ENCODE peak calls at places on chromosomes 12 and 14, in eight cellular contexts. A is ascending aorta, Q is neural progenitor cell, C is B cell, I is WTC11, X is GM12865, H is fibroblast of pulmonary artery, K is BJ. G is an unnamed sample.

GRCh38 chr14:58048219-58048618 is 103.8 kb downstream of the ARMH4 start:
- DNase-seq in A (no peak), X (no peak), K (no peak), H (no peak), Q (no peak), I (no peak), C (no peak), G (no peak)

GRCh38 chr14:94173471-94173884 is 644 bp upstream of the PPP4R4 start:
- DNase-seq in I (peak), H (no peak), X (no peak), Q (no peak), C (no peak), K (no peak), A (no peak), G (no peak)

GRCh38 chr14:103551338-103551762 is 11.1 kb downstream of the BAG5 start:
- DNase-seq in Q (no peak), H (no peak), C (no peak), X (no peak), K (no peak), I (no peak), A (peak), G (no peak)

GRCh38 chr12:54038760-54039414 is 6.0 kb downstream of the HOXC5 start:
- DNase-seq in I (no peak), A (no peak), X (no peak), C (no peak), Q (peak), H (no peak), K (no peak), G (peak)

GRCh38 chr12:3604750-3605638 is 114.0 kb downstream of the PRMT8 start:
- DNase-seq in A (no peak), H (peak), C (no peak), K (no peak), I (peak), X (no peak), Q (peak), G (peak)

GRCh38 chr12:12704593-12705230 is 8.7 kb upstream of the GPR19 start:
- DNase-seq in K (peak), X (peak), H (peak), Q (peak), A (no peak), I (peak), C (peak), G (peak)

GRCh38 chr12:113837059-113837458 is 129.1 kb downstream of the RBM19 start:
- DNase-seq in X (no peak), H (peak), I (no peak), Q (no peak), K (no peak), A (no peak), C (no peak), G (no peak)

GRCh38 chr14:100146548-100147091 is 12.8 kb downstream of the DEGS2 start:
- DNase-seq in X (no peak), I (no peak), H (no peak), Q (no peak), C (no peak), A (no peak), K (no peak), G (no peak)

GRCh38 chr14:32038876-32039275 is 38.2 kb upstream of the ARHGAP5 start:
- DNase-seq in X (no peak), Q (no peak), K (no peak), I (no peak), H (no peak), A (no peak), C (no peak), G (peak)

GRCh38 chr14:70555890-70556289 is 21.1 kb upstream of the ADAM20 start:
- DNase-seq in Q (no peak), H (peak), A (no peak), I (peak), K (peak), X (no peak), C (no peak), G (no peak)

GRCh38 chr14:72614365-72614764 is 279.5 kb downstream of the DPF3 start:
- DNase-seq in Q (no peak), K (no peak), X (no peak), A (no peak), H (no peak), C (no peak), I (no peak), G (no peak)

GRCh38 chr12:108635201-108635996 is 1.7 kb upstream of the SELPLG start:
- DNase-seq in Q (peak), C (peak), A (no peak), I (no peak), X (peak), H (no peak), K (no peak), G (no peak)

GRCh38 chr12:8544295-8544694 is 3.6 kb upstream of the CLEC4E start:
- DNase-seq in I (peak), A (no peak), X (peak), H (peak), K (peak), Q (peak), C (peak), G (peak)

DNA sequence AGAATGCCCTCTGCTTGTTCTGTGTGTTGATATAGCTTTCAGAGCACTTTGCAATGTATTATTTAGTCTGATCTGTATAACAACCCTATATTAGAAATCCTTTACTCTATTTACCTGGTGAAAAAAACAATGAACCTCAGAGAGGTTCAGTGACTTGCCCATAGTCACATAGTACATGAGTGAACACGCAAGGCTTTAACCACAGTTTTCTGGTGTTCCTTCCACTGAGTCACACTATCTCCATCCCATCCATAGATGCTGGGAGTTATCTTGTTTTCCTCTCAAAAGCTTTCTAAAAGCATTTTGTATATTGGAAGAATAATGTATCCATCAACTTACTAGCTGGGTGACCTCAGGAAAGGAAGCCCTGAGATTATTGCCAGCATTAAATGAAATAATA is 104.5 kb downstream of the NT5DC3 start:
- DNase-seq in H (no peak), Q (no peak), I (no peak), K (no peak), X (no peak), C (no peak), A (no peak), G (no peak)
- TF ChIP-seq CTCF in H (no peak), Q (no peak), I (no peak), K (no peak), X (no peak), C (no peak), A (no peak), G (no peak)

DNA sequence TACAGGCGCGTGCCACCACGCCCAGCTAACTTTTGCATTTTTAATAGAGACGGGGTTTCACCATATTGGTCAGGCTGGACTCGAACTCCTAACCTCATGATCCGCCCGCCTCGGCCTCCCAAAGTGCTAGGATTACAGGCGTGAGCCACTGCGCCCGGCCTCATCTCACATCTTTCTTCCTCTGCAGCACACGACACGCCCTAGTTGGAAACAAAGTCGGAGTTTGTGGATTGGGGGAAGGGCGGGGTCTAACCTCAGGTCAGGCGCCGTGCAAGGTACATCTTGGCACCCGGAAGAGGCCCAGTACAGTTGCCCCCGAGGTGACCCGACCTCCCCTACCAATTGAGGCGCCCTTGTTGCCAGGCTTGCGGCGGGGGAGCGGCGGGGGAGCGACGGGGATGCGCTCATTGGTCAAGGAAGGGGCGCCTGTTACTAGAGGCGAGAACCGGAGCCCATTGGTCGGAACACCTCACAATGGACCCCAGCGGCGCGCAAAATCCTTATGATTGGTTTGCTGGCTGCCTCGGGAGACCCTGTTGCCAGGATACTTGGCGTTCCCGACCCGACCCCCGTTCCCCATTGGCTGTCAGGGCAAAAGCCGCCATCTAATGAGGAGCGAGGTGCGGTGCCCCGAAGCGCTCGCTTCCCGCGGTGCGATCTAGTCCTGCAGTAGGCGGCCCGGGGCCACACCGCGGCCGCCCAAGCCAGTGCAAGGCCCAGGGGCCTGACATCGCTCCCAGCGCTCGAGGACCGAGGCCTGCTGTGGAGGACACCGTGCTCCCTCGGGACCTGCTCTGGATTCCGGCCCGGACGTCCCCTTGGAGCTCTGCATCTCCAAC is at the start of gene REC8:
- DNase-seq in A (peak), I (peak), X (peak), K (no peak), Q (peak), C (peak), H (peak), G (no peak)
- TF ChIP-seq CTCF in A (no peak), I (no peak), X (no peak), K (no peak), Q (no peak), C (no peak), H (no peak), G (no peak)

GRCh38 chr12:1698638-1699214 is 7.9 kb downstream of the ADIPOR2 start:
- DNase-seq in A (no peak), C (no peak), I (no peak), X (no peak), H (no peak), K (no peak), Q (no peak), G (no peak)
- TF ChIP-seq CTCF in A (no peak), C (no peak), I (no peak), X (no peak), H (no peak), K (no peak), Q (no peak), G (no peak)

GRCh38 chr12:63206494-63206893 is 55.5 kb upstream of the AVPR1A start:
- DNase-seq in H (no peak), Q (no peak), X (no peak), A (no peak), I (no peak), C (no peak), K (no peak), G (no peak)

GRCh38 chr12:63208956-63209355 is 58.0 kb upstream of the AVPR1A start:
- DNase-seq in C (no peak), I (no peak), K (no peak), H (no peak), Q (no peak), X (no peak), A (no peak), G (no peak)

GRCh38 chr12:63206908-63207307 is 55.9 kb upstream of the AVPR1A start:
- DNase-seq in C (no peak), K (no peak), Q (no peak), H (no peak), X (no peak), A (no peak), I (no peak), G (peak)

GRCh38 chr12:63212316-63212715 is 61.3 kb upstream of the AVPR1A start:
- DNase-seq in C (no peak), H (no peak), K (no peak), I (no peak), A (no peak), X (no peak), Q (no peak), G (no peak)
- TF ChIP-seq CTCF in C (no peak), H (no peak), K (no peak), I (no peak), A (no peak), X (no peak), Q (no peak), G (no peak)

GRCh38 chr12:131913666-131914065 is 15.4 kb upstream of the PUS1 start:
- DNase-seq in X (no peak), C (no peak), I (no peak), Q (no peak), K (no peak), A (no peak), H (no peak), G (no peak)

GRCh38 chr12:131914179-131914702 is 14.8 kb upstream of the PUS1 start:
- DNase-seq in H (no peak), I (no peak), K (no peak), X (no peak), A (no peak), Q (no peak), C (no peak), G (no peak)

GRCh38 chr12:131911251-131911650 is 16.8 kb downstream of the ULK1 start:
- DNase-seq in Q (no peak), H (no peak), K (no peak), I (no peak), C (no peak), A (no peak), X (no peak), G (no peak)

GRCh38 chr12:131911851-131912525 is 17.1 kb upstream of the PUS1 start:
- DNase-seq in Q (no peak), C (no peak), X (no peak), A (no peak), I (no peak), K (no peak), H (no peak), G (no peak)

DNA sequence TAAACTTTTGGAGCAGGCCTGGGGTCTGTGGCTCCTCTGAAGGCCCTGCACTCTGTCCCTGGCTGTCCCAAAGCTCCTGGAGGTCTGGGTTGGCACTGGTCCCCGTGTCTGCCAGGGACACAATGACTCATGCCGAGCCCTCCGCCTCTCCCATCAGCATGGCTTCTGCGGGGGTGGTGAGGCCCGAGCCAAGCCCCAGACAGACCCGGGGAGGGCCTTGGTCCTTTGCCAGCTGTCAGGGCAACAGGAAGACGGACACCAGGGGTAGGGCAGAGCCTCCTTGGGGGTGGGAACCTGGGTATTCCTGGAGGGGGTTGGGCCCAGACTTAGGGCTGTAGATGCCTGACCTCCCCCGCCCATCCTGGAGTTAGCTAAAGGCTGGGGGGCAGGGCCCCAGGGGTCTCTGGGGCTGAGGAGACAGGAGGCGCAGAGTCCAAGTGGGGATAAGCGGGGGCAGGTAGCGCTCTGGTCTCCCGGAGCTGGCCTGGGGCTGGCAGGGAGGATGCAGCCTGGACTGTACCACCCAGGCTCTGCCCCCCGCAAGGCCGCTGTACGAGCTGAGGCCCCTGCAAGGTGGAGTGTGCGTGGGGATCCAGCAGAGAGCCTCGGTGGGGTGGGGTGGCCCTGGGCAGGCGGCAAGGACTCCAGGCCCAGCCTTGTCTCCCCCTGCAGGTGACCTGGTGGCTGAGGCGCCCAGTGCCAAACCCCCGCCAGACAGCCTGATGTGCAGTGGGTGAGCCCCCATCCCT is 16.4 kb upstream of the PUS1 start:
- DNase-seq in H (peak), C (no peak), K (peak), X (no peak), Q (no peak), A (peak), I (no peak), G (peak)
- TF ChIP-seq CTCF in H (no peak), C (no peak), K (no peak), X (no peak), Q (no peak), A (no peak), I (no peak), G (no peak)

DNA sequence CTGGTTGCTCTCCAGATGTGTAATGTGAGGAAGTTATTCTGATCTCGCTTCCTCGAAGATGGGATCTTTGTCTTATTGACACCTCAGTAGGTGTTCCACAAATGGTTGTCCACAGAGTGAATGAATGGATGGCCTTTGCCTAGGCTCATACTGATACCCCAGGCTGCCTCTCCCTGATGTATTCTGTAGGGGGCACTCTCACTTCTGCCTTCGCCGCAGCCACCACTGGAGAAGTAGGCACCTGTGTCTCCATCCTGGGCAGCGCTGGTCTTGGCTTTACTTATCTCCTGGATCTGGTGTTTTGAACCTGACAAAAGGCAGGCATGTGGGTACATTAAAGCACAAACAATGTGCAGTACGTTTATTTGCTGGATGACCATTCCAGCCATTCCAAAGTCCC is 82.1 kb downstream of the ZFP36L1 start:
- DNase-seq in X (no peak), C (no peak), H (no peak), K (no peak), Q (no peak), A (no peak), I (no peak), G (no peak)
- TF ChIP-seq CTCF in X (no peak), C (no peak), H (no peak), K (no peak), Q (no peak), A (no peak), I (no peak), G (no peak)

GRCh38 chr12:99250091-99250490 is 397.5 kb upstream of the GARIN6 start:
- DNase-seq in X (no peak), Q (peak), K (no peak), H (no peak), I (no peak), C (no peak), A (no peak), G (no peak)

GRCh38 chr12:99249543-99249942 is 398.0 kb upstream of the GARIN6 start:
- DNase-seq in X (no peak), I (no peak), C (no peak), A (no peak), K (no peak), Q (no peak), H (no peak), G (no peak)

GRCh38 chr12:99257672-99258071 is 389.9 kb upstream of the GARIN6 start:
- DNase-seq in A (no peak), C (no peak), X (no peak), H (no peak), Q (peak), I (no peak), K (no peak), G (no peak)

DNA sequence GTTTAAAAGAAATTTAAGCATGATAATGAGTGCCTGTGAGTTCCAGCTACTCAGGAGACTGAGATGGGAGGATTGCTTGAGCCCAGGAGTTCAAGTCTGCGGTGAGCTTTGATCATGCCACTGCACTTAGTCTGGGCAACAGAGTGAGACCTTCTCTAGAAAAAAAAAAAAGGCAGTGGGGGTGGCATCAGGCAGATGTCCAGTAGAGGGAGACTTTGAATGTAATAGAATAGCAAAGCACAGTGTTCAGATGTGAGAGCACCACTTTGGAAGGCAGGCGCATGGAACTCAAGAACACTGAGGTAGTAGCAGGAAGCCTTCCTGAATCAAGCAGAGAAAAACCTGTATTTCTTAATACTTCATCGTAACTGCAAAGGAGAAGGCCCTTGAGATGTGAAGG is 394.5 kb upstream of the GARIN6 start:
- DNase-seq in A (no peak), H (no peak), C (no peak), I (no peak), K (no peak), X (peak), Q (peak), G (peak)
- TF ChIP-seq CTCF in A (no peak), H (no peak), C (no peak), I (no peak), K (no peak), X (peak), Q (peak), G (peak)